ENCODE peak calls at places on chromosome 10, in seven cellular contexts. D is A549, R is K562, Y is IMR-90, N is suprapubic skin, X is body of pancreas, Q is thyroid gland. K is an unnamed sample.

GRCh38 chr10:17431871-17432311 is 22.5 kb downstream of the ST8SIA6 start:
- DNase-seq in N (no peak), R (no peak), Y (peak), D (no peak), X (no peak), Q (no peak), K (no peak)

GRCh38 chr10:91589015-91589655 is 43.7 kb downstream of the PPP1R3C start:
- DNase-seq in N (no peak), X (peak), Y (peak), Q (no peak), D (peak), R (no peak), K (no peak)

GRCh38 chr10:1188556-1189135 is 132.5 kb downstream of the WDR37 start:
- DNase-seq in X (no peak), R (no peak), D (no peak), Y (no peak), Q (no peak), N (peak), K (no peak)

GRCh38 chr10:73956476-73957338 is 41.2 kb upstream of the VCL start:
- DNase-seq in Y (peak), Q (peak), X (no peak), N (no peak), R (peak), D (no peak), K (no peak)

GRCh38 chr10:9038146-9038714 is 983.7 kb downstream of the GATA3 start:
- DNase-seq in N (no peak), Y (no peak), R (no peak), D (no peak), Q (no peak), X (no peak), K (no peak)

GRCh38 chr10:7756360-7756992 is 31.3 kb downstream of the KIN start:
- DNase-seq in D (peak), Y (peak), X (peak), Q (peak), N (no peak), R (peak), K (no peak)

GRCh38 chr10:82811621-82812020 is 936.6 kb downstream of the NRG3 start:
- DNase-seq in D (peak), R (peak), X (peak), N (no peak), Q (no peak), Y (no peak), K (no peak)

GRCh38 chr10:123294886-123295285 is 140.7 kb downstream of the BUB3 start:
- DNase-seq in Y (no peak), D (no peak), X (no peak), R (no peak), N (no peak), Q (no peak), K (peak)

GRCh38 chr10:58453098-58453497 is 59.6 kb upstream of the BICC1 start:
- DNase-seq in Y (no peak), D (no peak), N (no peak), X (no peak), R (no peak), Q (no peak), K (no peak)

GRCh38 chr10:62011558-62011957 is 110.1 kb downstream of the ARID5B start:
- DNase-seq in Y (no peak), X (peak), R (no peak), N (no peak), Q (no peak), D (no peak), K (no peak)

GRCh38 chr10:24115403-24115802 is 93.5 kb upstream of the KIAA1217 start:
- DNase-seq in N (no peak), R (no peak), D (no peak), Q (no peak), Y (no peak), X (no peak), K (no peak)

GRCh38 chr10:120688928-120689327 is 162.2 kb upstream of the WDR11 start:
- DNase-seq in D (no peak), R (no peak), Q (no peak), N (no peak), X (no peak), Y (no peak), K (no peak)

GRCh38 chr10:30503700-30504462 is 69.9 kb downstream of the MAP3K8 start:
- DNase-seq in R (peak), Y (no peak), Q (no peak), N (no peak), X (no peak), D (no peak), K (no peak)

GRCh38 chr10:71838264-71839211 is 12.5 kb downstream of the PSAP start:
- DNase-seq in R (peak), Q (no peak), D (peak), N (peak), X (no peak), Y (peak), K (no peak)

GRCh38 chr10:29634764-29635625 is at the start of gene SVIL:
- DNase-seq in Y (peak), R (no peak), Q (peak), N (peak), X (no peak), D (no peak), K (peak)

GRCh38 chr10:88271736-88272135 is 311.4 kb downstream of the RNLS start:
- DNase-seq in R (no peak), Y (peak), X (peak), N (no peak), D (no peak), Q (no peak), K (no peak)

GRCh38 chr10:63145782-63146181 is 12.7 kb downstream of the NRBF2 start:
- DNase-seq in D (no peak), Y (peak), Q (no peak), R (no peak), X (no peak), N (no peak), K (no peak)

GRCh38 chr10:33869089-33869488 is 534.6 kb upstream of the NRP1 start:
- DNase-seq in D (no peak), X (no peak), N (no peak), Y (no peak), Q (no peak), R (no peak), K (no peak)

GRCh38 chr10:72074413-72075183 is 13.8 kb downstream of the SPOCK2 start:
- DNase-seq in R (no peak), Q (no peak), Y (no peak), X (no peak), D (no peak), N (no peak), K (no peak)

GRCh38 chr10:115953203-115953602 is 319.8 kb downstream of the GFRA1 start:
- DNase-seq in R (no peak), X (no peak), N (no peak), Q (no peak), Y (peak), D (no peak), K (no peak)

GRCh38 chr10:132626019-132626760 is 88.6 kb downstream of the INPP5A start:
- DNase-seq in N (peak), D (no peak), Y (no peak), R (no peak), X (no peak), Q (no peak), K (peak)

GRCh38 chr10:116278832-116279231 is 5.8 kb upstream of the GFRA1 start:
- DNase-seq in R (no peak), X (no peak), Y (peak), Q (no peak), D (no peak), N (no peak), K (no peak)

GRCh38 chr10:132149917-132150316 is 36.8 kb upstream of the DPYSL4 start:
- DNase-seq in R (no peak), N (peak), Q (no peak), D (no peak), X (no peak), Y (no peak), K (peak)

GRCh38 chr10:121337356-121337936 is 260.8 kb downstream of the FGFR2 start:
- DNase-seq in D (no peak), Y (no peak), N (no peak), X (peak), Q (no peak), R (no peak), K (no peak)

DNA sequence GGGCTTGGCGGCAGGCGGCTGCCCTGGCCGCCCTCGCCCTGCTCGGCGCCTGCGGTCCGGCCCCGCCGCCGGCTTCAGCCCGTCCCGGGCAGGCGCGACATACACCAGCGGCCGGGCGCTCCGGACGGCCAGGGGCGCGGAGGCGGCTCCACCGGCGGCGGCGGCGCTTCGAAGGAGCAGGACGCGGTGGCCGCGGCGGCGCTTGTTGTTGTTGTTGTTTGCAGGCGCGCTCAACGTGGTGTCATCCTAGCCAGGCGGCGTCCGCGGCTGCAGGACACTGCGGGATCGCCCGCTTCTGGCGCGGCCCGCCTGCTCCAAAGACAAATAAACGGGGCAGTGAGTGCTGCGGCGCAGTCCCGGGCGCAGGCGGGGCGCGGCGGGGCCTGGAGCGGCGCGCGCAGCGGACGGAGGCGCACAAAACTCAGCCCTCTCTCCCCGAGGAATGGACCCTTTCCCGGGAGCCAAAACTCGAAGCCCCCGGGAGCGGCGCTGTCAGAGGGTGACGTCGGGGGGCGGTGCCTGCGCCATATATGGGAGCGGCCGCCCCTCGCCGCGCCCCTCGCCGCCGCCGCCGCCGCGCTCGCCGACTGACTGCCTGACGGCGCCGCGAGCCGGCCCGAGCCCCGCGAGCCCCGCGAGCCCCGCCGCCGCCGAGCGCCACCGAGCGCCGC is at the start of gene EBF3:
- DNase-seq in D (peak), N (peak), R (peak), Y (peak), Q (peak), X (peak), K (peak)
- TF ChIP-seq POLR2A in D (no peak), N (no peak), R (no peak), Y (no peak), Q (no peak), X (no peak), K (no peak)

GRCh38 chr10:117569610-117570395 is 27.3 kb downstream of the EMX2 start:
- DNase-seq in X (no peak), Q (no peak), R (no peak), Y (no peak), D (no peak), N (no peak), K (no peak)
- TF ChIP-seq CTCF in X (no peak), Q (no peak), R (no peak), Y (no peak), D (no peak), N (no peak), K (no peak)

DNA sequence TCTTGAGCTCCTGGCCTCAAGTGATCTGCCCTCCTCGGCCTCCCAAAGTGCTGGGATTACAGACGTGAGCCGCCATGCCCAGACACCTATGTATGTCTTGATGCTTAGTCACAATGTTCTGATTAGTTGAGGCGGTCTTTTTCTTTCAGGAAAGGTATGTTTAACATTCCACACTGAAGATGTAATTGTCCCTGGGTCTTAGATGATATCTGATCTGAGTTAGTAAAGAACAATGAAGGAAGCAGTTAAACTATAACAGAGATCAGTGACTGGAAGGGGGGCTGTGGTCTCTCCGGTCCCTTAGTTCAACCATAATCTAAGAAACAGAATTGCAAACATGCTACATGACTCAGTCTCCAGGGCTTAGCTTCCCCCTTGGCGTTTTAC is 31.5 kb upstream of the SH2D4B start:
- DNase-seq in N (peak), R (no peak), X (no peak), Y (peak), Q (no peak), D (peak), K (no peak)
- TF ChIP-seq POLR2A in N (no peak), R (no peak), X (no peak), Y (no peak), Q (no peak), D (no peak), K (no peak)

DNA sequence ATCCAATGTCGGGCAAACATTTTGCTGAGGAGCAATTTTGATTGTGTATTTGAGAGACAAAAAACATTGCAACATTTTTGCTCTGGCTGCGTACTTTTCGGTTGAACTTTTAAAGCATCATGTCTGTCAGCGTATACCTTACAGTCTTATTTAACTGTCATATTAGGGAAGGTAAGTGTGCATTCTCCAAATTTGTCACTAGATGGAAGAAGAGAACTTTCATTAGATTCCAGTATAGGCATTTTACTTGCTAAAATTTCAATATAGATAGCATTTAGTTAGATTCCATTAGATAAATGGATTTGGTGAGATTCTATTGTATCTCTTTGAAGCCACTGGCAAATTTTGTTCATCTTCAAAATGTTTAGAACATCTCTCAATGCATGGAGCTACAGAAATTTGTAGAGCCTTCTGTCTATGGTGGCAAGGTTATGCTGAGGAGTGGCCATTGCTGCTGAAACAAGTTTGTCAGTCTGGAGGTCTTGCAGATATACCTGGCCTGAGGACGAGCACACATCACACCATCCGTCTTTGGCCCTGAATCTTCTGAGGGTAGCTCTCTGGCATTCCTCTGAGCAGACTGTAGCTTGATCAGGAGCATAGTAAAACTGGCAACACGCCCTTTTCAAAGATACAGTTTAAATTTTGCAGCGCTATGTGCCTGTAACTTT is 437.5 kb upstream of the MBL2 start:
- DNase-seq in Q (no peak), Y (peak), N (no peak), D (peak), R (no peak), X (no peak), K (no peak)
- TF ChIP-seq CTCF in Q (no peak), Y (peak), N (no peak), D (no peak), R (no peak), X (no peak), K (no peak)

K was measured in lower leg skin.